ENCODE peak calls at places on chromosomes 1 and 21, in eight cellular contexts. G is LNCaP clone FGC, W is tibial artery, A is uterus, C is OCI-LY7, E is choroid plexus epithelial cell, L is neural progenitor cell, N is sigmoid colon. O is an unnamed sample.

GRCh38 chr1:217494767-217495166 is 136.1 kb downstream of the GPATCH2 start:
- DNase-seq in W (no peak), A (no peak), E (no peak), C (no peak), N (no peak), G (no peak), L (no peak), O (no peak)

GRCh38 chr1:76090284-76091180 is 16.0 kb downstream of the ST6GALNAC3 start:
- DNase-seq in N (no peak), G (no peak), W (no peak), E (no peak), C (no peak), A (no peak), L (no peak), O (no peak)

GRCh38 chr21:38380391-38381137 is 117.7 kb downstream of the ERG start:
- DNase-seq in E (peak; percentile 62), G (no peak), W (no peak), A (no peak), N (no peak), C (no peak), L (no peak), O (peak; percentile 45)

GRCh38 chr1:67832737-67833594 is at the start of gene GNG12:
- DNase-seq in N (peak; percentile 89), W (peak; percentile 89), L (peak; percentile 87), C (no peak), E (peak; percentile 70), A (peak; percentile 73), G (no peak), O (peak; percentile 76)

GRCh38 chr1:99950486-99950885 is 19.3 kb upstream of the SLC35A3 start:
- DNase-seq in G (no peak), N (no peak), C (no peak), E (no peak), A (no peak), W (no peak), L (no peak), O (no peak)

GRCh38 chr1:5648410-5649165 is 343.6 kb downstream of the NPHP4 start:
- DNase-seq in N (no peak), C (peak; percentile 24), L (no peak), E (no peak), A (no peak), W (no peak), G (peak; percentile 49), O (no peak)

GRCh38 chr1:100891380-100891779 is 3.3 kb downstream of the EXTL2 start:
- DNase-seq in A (no peak), E (no peak), L (no peak), C (no peak), G (no peak), N (no peak), W (no peak), O (no peak)

GRCh38 chr21:14414932-14415508 is 32.1 kb upstream of the HSPA13 start:
- DNase-seq in E (no peak), G (no peak), L (no peak), A (no peak), W (no peak), N (no peak), C (no peak), O (no peak)

GRCh38 chr1:198107041-198107440 is 49.8 kb upstream of the NEK7 start:
- DNase-seq in A (no peak), L (no peak), C (no peak), N (no peak), E (peak; percentile 64), W (no peak), G (no peak), O (peak; percentile 79)

GRCh38 chr1:13892671-13893325 is 192.8 kb downstream of the PRDM2 start:
- DNase-seq in N (no peak), E (no peak), A (no peak), W (no peak), L (peak; percentile 58), G (no peak), C (no peak), O (peak; percentile 6)

GRCh38 chr1:13893456-13893855 is 193.5 kb downstream of the PRDM2 start:
- DNase-seq in C (no peak), A (no peak), L (no peak), G (no peak), N (no peak), W (no peak), E (no peak), O (no peak)

GRCh38 chr1:13889495-13889894 is 189.5 kb downstream of the PRDM2 start:
- DNase-seq in A (no peak), W (no peak), G (no peak), L (no peak), C (no peak), E (no peak), N (no peak), O (no peak)

GRCh38 chr1:13890766-13891165 is 190.8 kb downstream of the PRDM2 start:
- DNase-seq in A (no peak), W (no peak), E (no peak), C (no peak), N (no peak), L (no peak), G (no peak), O (no peak)

DNA sequence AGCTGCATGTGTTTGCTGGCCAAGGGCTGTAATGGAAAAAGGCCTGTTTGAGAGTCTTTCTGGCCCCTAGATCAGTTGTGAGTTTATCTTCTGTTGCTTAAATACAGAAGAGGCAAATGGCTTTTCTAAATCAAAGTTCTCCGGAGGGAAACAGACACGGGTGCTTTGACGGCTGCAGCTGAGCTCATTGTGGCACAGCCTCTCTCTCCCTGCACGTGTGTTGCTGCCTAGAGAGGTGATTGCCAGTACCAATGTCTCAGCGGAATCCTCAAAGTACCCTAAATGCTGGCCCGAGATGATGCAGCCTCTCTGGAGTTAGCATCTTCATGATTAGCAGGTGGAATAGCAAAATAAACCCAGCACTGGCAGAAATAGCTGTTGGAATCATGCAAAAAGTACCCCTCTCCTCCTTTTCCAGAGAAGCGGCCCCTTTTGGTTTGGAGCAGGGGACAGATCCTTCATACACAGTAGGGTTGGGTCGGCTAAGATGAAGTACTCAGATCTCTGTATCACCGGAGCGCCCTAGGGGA is 192.2 kb downstream of the PRDM2 start:
- DNase-seq in C (no peak), G (no peak), W (no peak), A (no peak), L (peak; percentile 23), N (no peak), E (no peak), O (no peak)
- H3K4me3 ChIP-seq in C (no peak overlapping the region), G (peak overlapping the region; percentile 49), W (peak overlapping the region; percentile 49), A (no peak overlapping the region), L (peak overlapping the region; percentile 78), N (no peak overlapping the region), E (no peak overlapping the region), O (no peak overlapping the region)

GRCh38 chr1:7644086-7644485 is 127.0 kb upstream of the VAMP3 start:
- DNase-seq in L (peak; percentile 38), E (no peak), C (no peak), G (no peak), A (no peak), N (no peak), W (no peak), O (no peak)
- TF ChIP-seq CTCF in L (peak; percentile 12), E (no peak), C (no peak), G (no peak), A (no peak), N (no peak), W (no peak), O (no peak)

GRCh38 chr1:213260322-213261075 is 209.5 kb downstream of the RPS6KC1 start:
- DNase-seq in N (no peak), G (no peak), W (no peak), E (no peak), C (no peak), A (no peak), L (peak; percentile 18), O (no peak)
- H3K4me3 ChIP-seq in N (no peak overlapping the region), G (no peak overlapping the region), W (no peak overlapping the region), E (no peak overlapping the region), C (no peak overlapping the region), A (no peak overlapping the region), L (no peak overlapping the region), O (no peak overlapping the region)

GRCh38 chr1:207713529-207713928 is 38.3 kb upstream of the CD46 start:
- DNase-seq in E (peak; percentile 6), A (no peak), N (no peak), W (no peak), C (no peak), G (no peak), L (no peak), O (peak; percentile 5)
- TF ChIP-seq CTCF in E (no peak), A (no peak), N (no peak), W (no peak), C (peak; percentile 22), G (no peak), L (no peak), O (no peak)

O was measured in cardiac fibroblast.